ENCODE peak calls at places on chromosomes 13 and 19, in seven cellular contexts. L, O, B, C, X, S and G are unnamed samples.

GRCh38 chr19:34832581-34833112 is 59.6 kb upstream of the ZNF599 start:
- DNase-seq in C (no peak), S (no peak), L (no peak), B (no peak), O (no peak), X (no peak), G (no peak)

GRCh38 chr13:42007844-42008243 is 40.6 kb upstream of the DGKH start:
- DNase-seq in C (peak; percentile 14), X (no peak), S (no peak), O (no peak), L (no peak), B (no peak), G (no peak)

GRCh38 chr13:105442941-105443340 is 1092.5 kb downstream of the EFNB2 start:
- DNase-seq in B (no peak), X (no peak), L (no peak), O (no peak), C (peak; percentile 97), S (no peak), G (no peak)

GRCh38 chr19:47765522-47766358 is 12.8 kb upstream of the SELENOW start:
- DNase-seq in C (no peak), O (peak; percentile 91), L (peak; percentile 72), X (peak; percentile 78), S (peak; percentile 65), B (no peak), G (no peak)

GRCh38 chr13:36244073-36244472 is 29.7 kb upstream of the SOHLH2 start:
- DNase-seq in L (no peak), B (no peak), X (no peak), O (no peak), C (no peak), S (no peak), G (no peak)

GRCh38 chr13:20182231-20182846 is 10.4 kb downstream of the GJB2 start:
- DNase-seq in O (no peak), L (no peak), C (peak; percentile 38), S (no peak), B (no peak), X (peak; percentile 81), G (no peak)

GRCh38 chr13:113890758-113891480 is 27.0 kb upstream of the GAS6 start:
- DNase-seq in C (no peak), O (no peak), X (no peak), B (no peak), S (no peak), L (no peak), G (no peak)

GRCh38 chr19:16203256-16204004 is 5.7 kb downstream of the AP1M1 start:
- DNase-seq in S (no peak), O (no peak), L (no peak), X (no peak), B (no peak), C (no peak), G (no peak)

GRCh38 chr13:97125051-97125809 is 96.9 kb upstream of the MBNL2 start:
- DNase-seq in L (no peak), C (peak; percentile 77), O (peak; percentile 63), B (no peak), X (peak; percentile 38), S (peak; percentile 55), G (peak; percentile 82)

GRCh38 chr13:88000239-88000638 is 329.1 kb downstream of the SLITRK5 start:
- DNase-seq in C (no peak), X (no peak), S (no peak), O (no peak), L (no peak), B (no peak), G (no peak)

GRCh38 chr13:75803175-75803611 is 167.1 kb downstream of the LMO7 start:
- DNase-seq in C (no peak), X (no peak), O (no peak), B (no peak), S (no peak), L (peak; percentile 35), G (no peak)

GRCh38 chr19:13154241-13154778 is 4.1 kb downstream of the IER2 start:
- DNase-seq in X (peak; percentile 64), S (peak; percentile 98), C (peak; percentile 90), L (peak; percentile 93), B (peak; percentile 97), O (peak; percentile 96), G (peak; percentile 98)

GRCh38 chr13:69199664-69200063 is 908.0 kb upstream of the ATXN8OS start:
- DNase-seq in C (no peak), X (peak; percentile 81), O (no peak), B (no peak), S (no peak), L (no peak), G (no peak)

GRCh38 chr13:64959276-64959675 is 2270.9 kb downstream of the PCDH9 start:
- DNase-seq in X (no peak), O (no peak), C (no peak), L (no peak), S (no peak), B (no peak), G (no peak)

DNA sequence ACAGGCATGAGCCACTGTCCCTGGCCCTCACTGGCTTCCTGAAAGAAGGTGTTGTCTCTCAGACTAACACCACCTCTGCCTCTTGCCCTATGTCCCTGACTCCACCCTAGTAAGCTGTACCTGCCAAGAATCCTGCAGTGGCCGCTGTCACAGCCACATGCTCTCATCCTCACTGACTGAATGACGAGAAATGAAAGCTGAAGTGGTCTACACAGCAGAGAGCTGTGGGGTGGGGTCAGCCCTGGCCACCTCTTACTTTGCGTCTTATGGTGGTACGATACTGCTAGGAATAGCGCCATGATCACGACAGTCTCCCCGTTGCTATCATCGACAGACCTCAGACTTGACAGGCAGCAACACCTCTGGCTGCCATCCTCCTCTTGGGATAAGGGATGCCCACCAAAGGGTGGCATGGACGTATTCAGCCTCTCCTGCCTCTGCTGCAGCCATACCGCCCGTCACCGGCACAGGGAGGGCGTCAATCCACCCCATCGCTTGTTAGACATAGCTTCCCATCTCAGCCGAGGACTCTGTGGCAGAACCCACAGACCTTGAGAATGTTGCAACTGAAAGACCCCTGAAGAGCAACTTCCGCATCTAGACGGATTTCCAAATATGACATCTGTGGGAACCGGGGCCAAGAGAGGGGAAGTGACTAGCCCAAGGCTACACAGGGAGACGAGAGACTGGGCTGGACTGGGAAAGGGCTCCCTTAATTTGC is 809 bp downstream of the MYO1F start:
- DNase-seq in L (peak; percentile 36), C (no peak), O (no peak), X (no peak), S (no peak), B (no peak), G (no peak)
- H3K27ac ChIP-seq in L (peak overlapping the region; percentile 47), C (no peak overlapping the region), O (no peak overlapping the region), X (no peak overlapping the region), S (no peak overlapping the region), B (no peak overlapping the region), G (no peak overlapping the region)

GRCh38 chr13:110431851-110432294 is 124.8 kb downstream of the COL4A2 start:
- DNase-seq in S (no peak), X (no peak), B (no peak), O (peak; percentile 66), L (no peak), C (no peak), G (no peak)

GRCh38 chr13:110434629-110435028 is 126.9 kb downstream of the RAB20 start:
- DNase-seq in C (no peak), L (no peak), S (no peak), X (no peak), B (no peak), O (no peak), G (no peak)

GRCh38 chr13:110431425-110431824 is 124.3 kb downstream of the COL4A2 start:
- DNase-seq in X (no peak), B (no peak), C (no peak), O (no peak), S (no peak), L (no peak), G (no peak)

GRCh38 chr13:110432522-110432921 is 125.4 kb downstream of the COL4A2 start:
- DNase-seq in X (no peak), C (no peak), B (no peak), L (no peak), S (no peak), O (no peak), G (no peak)

DNA sequence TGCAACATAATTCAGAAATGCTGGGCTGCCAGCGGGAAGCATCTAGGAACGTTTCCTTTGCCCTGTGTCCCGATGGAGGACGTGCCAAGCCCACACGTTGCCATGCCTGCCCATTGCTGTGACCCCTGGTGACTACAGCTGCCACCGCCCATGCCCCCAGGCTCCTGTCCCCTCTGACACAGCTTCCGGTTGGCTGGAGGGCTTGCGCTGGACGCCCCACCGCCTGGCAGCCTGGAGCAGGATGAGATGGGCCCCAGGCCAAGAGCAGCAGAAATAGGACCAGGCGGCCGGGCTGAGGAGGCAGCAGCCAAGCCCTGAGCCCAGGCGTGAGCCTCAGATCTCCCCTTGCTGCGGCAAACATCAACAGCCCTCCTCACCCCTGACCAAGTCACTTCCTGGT is 125.9 kb downstream of the COL4A2 start:
- DNase-seq in X (no peak), B (peak; percentile 92), L (no peak), O (peak; percentile 89), S (no peak), C (no peak), G (no peak)
- H3K27ac ChIP-seq in X (no peak overlapping the region), B (peak overlapping the region; percentile 74), L (peak overlapping the region; percentile 40), O (peak overlapping the region; percentile 60), S (peak overlapping the region; percentile 58), C (peak overlapping the region; percentile 28), G (no peak overlapping the region)

DNA sequence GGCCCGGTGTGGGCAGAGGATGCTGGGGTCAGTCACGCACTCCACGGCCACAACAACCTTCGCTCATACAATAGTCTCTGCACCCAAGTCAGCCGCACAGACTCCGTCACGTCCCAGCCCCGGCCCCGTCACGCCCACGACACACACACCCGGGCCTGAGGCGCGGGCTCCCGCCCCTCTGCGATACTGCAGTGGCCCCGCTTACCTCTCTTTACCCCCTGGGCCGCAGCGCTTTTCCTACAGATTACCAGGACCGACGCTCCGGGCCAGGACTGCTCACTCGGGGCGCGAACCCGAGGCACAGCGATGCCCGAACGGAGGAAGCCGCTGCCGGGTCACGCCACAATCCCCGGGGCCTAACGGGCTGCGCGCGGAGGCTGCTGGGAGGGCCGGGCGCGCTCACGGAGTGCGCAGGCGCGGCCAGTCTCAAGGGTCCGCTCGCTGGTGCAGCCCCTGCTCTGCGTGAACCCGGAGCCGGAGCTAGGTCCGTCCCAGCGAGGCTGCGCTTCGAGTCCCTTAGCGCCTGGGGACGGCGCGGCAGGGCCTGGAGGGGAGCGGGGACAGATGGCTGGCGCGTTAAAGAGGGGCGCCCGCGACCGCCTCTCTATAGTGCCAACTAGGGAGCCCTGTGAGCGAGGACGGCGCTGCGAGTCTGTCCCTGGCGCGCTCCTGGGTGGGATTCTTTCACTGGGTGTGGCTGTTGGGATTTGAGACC is at the start of gene ZFP82:
- DNase-seq in O (peak; percentile 95), C (peak; percentile 66), B (peak; percentile 78), S (peak; percentile 65), L (peak; percentile 73), X (peak; percentile 95), G (peak; percentile 83)
- H3K27ac ChIP-seq in O (peak within 1 kb of the TSS; percentile 86), C (peak within 1 kb of the TSS; percentile 86), B (peak within 1 kb of the TSS; percentile 76), S (peak within 1 kb of the TSS; percentile 84), L (peak within 1 kb of the TSS; percentile 90), X (peak within 1 kb of the TSS; percentile 24), G (peak within 1 kb of the TSS; percentile 72)

DNA sequence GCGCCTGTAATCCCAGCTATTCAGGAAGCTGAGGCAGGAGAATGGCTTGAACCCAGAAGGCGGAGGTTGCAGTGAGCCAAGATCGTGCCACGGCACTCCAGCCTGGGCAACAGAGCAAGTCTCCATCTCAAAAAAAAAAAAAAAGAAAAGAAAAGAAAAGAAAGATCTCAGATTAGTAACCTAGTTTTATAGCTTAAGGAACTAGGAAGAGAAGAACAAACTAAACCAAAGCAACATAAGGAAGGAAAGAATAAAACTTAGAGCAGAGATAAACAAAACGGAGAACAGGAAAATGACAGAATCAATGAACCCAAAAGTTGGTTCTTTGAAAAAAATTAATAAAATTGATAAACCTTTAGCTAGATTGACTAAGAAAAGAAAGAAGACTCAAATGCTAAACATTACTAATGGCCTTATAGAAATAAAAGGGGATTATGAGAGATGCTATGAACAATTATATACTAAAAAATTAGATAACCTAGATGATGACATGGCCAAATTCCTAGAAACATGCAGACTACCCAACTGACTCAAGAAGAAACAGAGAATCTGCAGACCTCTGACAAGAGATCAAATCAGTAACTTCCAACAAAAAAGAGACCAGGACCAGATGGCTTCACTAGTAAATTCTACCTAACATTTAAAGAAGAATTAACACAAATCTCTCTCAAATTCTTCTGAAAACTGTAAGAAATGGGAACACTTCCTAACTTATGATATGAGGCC is 68.2 kb downstream of the CDADC1 start:
- DNase-seq in B (no peak), S (no peak), L (no peak), C (no peak), X (no peak), O (no peak), G (no peak)
- H3K27ac ChIP-seq in B (no peak overlapping the region), S (no peak overlapping the region), L (no peak overlapping the region), C (no peak overlapping the region), X (no peak overlapping the region), O (no peak overlapping the region), G (no peak overlapping the region)